ENCODE peak calls at places on chromosomes 2 and 18, in ten cellular contexts. One of them, this sample, is unnamed.

GRCh38 chr2:152582081-152582480 is 135.2 kb downstream of the PRPF40A start:
- DNase-seq in pons: no peak
- DNase-seq in GM12892: no peak
- DNase-seq in substantia nigra: no peak
- DNase-seq in OCI-M1: no peak
- DNase-seq in psoas muscle: no peak
- DNase-seq in Peyer's patch: no peak
- DNase-seq in fibroblast of mammary gland: no peak
- DNase-seq in NCI-H1092: no peak
- DNase-seq in mucosa of descending colon: no peak
- DNase-seq in this sample: no peak

GRCh38 chr2:7527165-7527722 is 610.0 kb downstream of the RNF144A start:
- DNase-seq in pons: no peak
- DNase-seq in GM12892: no peak
- DNase-seq in substantia nigra: no peak
- DNase-seq in OCI-M1: no peak
- DNase-seq in psoas muscle: no peak
- DNase-seq in Peyer's patch: no peak
- DNase-seq in fibroblast of mammary gland: no peak
- DNase-seq in NCI-H1092: no peak
- DNase-seq in mucosa of descending colon: no peak
- DNase-seq in this sample: no peak

GRCh38 chr18:2409906-2410305 is 161.4 kb downstream of the METTL4 start:
- DNase-seq in pons: no peak
- DNase-seq in GM12892: no peak
- DNase-seq in substantia nigra: no peak
- DNase-seq in OCI-M1: no peak
- DNase-seq in psoas muscle: no peak
- DNase-seq in Peyer's patch: no peak
- DNase-seq in fibroblast of mammary gland: no peak
- DNase-seq in NCI-H1092: no peak
- DNase-seq in mucosa of descending colon: no peak
- DNase-seq in this sample: no peak

GRCh38 chr18:28855524-28855923 is 678.6 kb upstream of the CDH2 start:
- DNase-seq in pons: peak; percentile 30
- DNase-seq in GM12892: no peak
- DNase-seq in substantia nigra: no peak
- DNase-seq in OCI-M1: no peak
- DNase-seq in psoas muscle: no peak
- DNase-seq in Peyer's patch: no peak
- DNase-seq in fibroblast of mammary gland: peak; percentile 56
- DNase-seq in NCI-H1092: no peak
- DNase-seq in mucosa of descending colon: no peak
- DNase-seq in this sample: no peak

GRCh38 chr2:97845818-97846217 is 132.4 kb downstream of the ZAP70 start:
- DNase-seq in pons: no peak
- DNase-seq in GM12892: no peak
- DNase-seq in substantia nigra: no peak
- DNase-seq in OCI-M1: peak; percentile 6
- DNase-seq in psoas muscle: no peak
- DNase-seq in Peyer's patch: no peak
- DNase-seq in fibroblast of mammary gland: no peak
- DNase-seq in NCI-H1092: no peak
- DNase-seq in mucosa of descending colon: no peak
- DNase-seq in this sample: no peak

GRCh38 chr2:98608962-98609604 is 694 bp downstream of the UNC50 start:
- DNase-seq in pons: peak; percentile 26
- DNase-seq in GM12892: no peak
- DNase-seq in substantia nigra: peak; percentile 15
- DNase-seq in OCI-M1: peak; percentile 20
- DNase-seq in psoas muscle: no peak
- DNase-seq in Peyer's patch: peak; percentile 60
- DNase-seq in fibroblast of mammary gland: peak; percentile 63
- DNase-seq in NCI-H1092: no peak
- DNase-seq in mucosa of descending colon: no peak
- DNase-seq in this sample: no peak

GRCh38 chr2:224271854-224272620 is 129.9 kb downstream of the FAM124B start:
- DNase-seq in pons: no peak
- DNase-seq in GM12892: no peak
- DNase-seq in substantia nigra: no peak
- DNase-seq in OCI-M1: no peak
- DNase-seq in psoas muscle: no peak
- DNase-seq in Peyer's patch: no peak
- DNase-seq in fibroblast of mammary gland: no peak
- DNase-seq in NCI-H1092: no peak
- DNase-seq in mucosa of descending colon: no peak
- DNase-seq in this sample: no peak

GRCh38 chr18:50686409-50686808 is 126.5 kb downstream of the MAPK4 start:
- DNase-seq in pons: no peak
- DNase-seq in GM12892: no peak
- DNase-seq in substantia nigra: no peak
- DNase-seq in OCI-M1: no peak
- DNase-seq in psoas muscle: no peak
- DNase-seq in Peyer's patch: no peak
- DNase-seq in fibroblast of mammary gland: no peak
- DNase-seq in NCI-H1092: no peak
- DNase-seq in mucosa of descending colon: no peak
- DNase-seq in this sample: no peak

GRCh38 chr2:42706836-42707235 is 57.1 kb downstream of the OXER1 start:
- DNase-seq in pons: no peak
- DNase-seq in GM12892: no peak
- DNase-seq in substantia nigra: no peak
- DNase-seq in OCI-M1: no peak
- DNase-seq in psoas muscle: no peak
- DNase-seq in Peyer's patch: no peak
- DNase-seq in fibroblast of mammary gland: no peak
- DNase-seq in NCI-H1092: no peak
- DNase-seq in mucosa of descending colon: no peak
- DNase-seq in this sample: no peak

GRCh38 chr2:134367216-134367615 is 113.3 kb downstream of the MGAT5 start:
- DNase-seq in pons: no peak
- DNase-seq in GM12892: no peak
- DNase-seq in substantia nigra: no peak
- DNase-seq in OCI-M1: no peak
- DNase-seq in psoas muscle: no peak
- DNase-seq in Peyer's patch: no peak
- DNase-seq in fibroblast of mammary gland: no peak
- DNase-seq in NCI-H1092: no peak
- DNase-seq in mucosa of descending colon: no peak
- DNase-seq in this sample: no peak

GRCh38 chr18:13680612-13681011 is 45.7 kb downstream of the FAM210A start:
- DNase-seq in pons: peak; percentile 69
- DNase-seq in GM12892: no peak
- DNase-seq in substantia nigra: no peak
- DNase-seq in OCI-M1: peak; percentile 62
- DNase-seq in psoas muscle: no peak
- DNase-seq in Peyer's patch: no peak
- DNase-seq in fibroblast of mammary gland: peak; percentile 14
- DNase-seq in NCI-H1092: no peak
- DNase-seq in mucosa of descending colon: peak; percentile 16
- DNase-seq in this sample: no peak

GRCh38 chr2:10079192-10079930 is 850 bp downstream of the CYS1 start:
- DNase-seq in pons: peak; percentile 49
- DNase-seq in GM12892: no peak
- DNase-seq in substantia nigra: peak; percentile 34
- DNase-seq in OCI-M1: no peak
- DNase-seq in psoas muscle: peak; percentile 50
- DNase-seq in Peyer's patch: no peak
- DNase-seq in fibroblast of mammary gland: peak; percentile 67
- DNase-seq in NCI-H1092: no peak
- DNase-seq in mucosa of descending colon: no peak
- DNase-seq in this sample: peak; percentile 30

GRCh38 chr2:202681688-202682205 is 47.0 kb downstream of the FAM117B start:
- DNase-seq in pons: no peak
- DNase-seq in GM12892: no peak
- DNase-seq in substantia nigra: no peak
- DNase-seq in OCI-M1: no peak
- DNase-seq in psoas muscle: no peak
- DNase-seq in Peyer's patch: no peak
- DNase-seq in fibroblast of mammary gland: no peak
- DNase-seq in NCI-H1092: no peak
- DNase-seq in mucosa of descending colon: peak; percentile 46
- DNase-seq in this sample: no peak

GRCh38 chr18:48767090-48767670 is 183.6 kb downstream of the SMAD7 start:
- DNase-seq in pons: no peak
- DNase-seq in GM12892: no peak
- DNase-seq in substantia nigra: no peak
- DNase-seq in OCI-M1: no peak
- DNase-seq in psoas muscle: peak; percentile 55
- DNase-seq in Peyer's patch: no peak
- DNase-seq in fibroblast of mammary gland: no peak
- DNase-seq in NCI-H1092: no peak
- DNase-seq in mucosa of descending colon: no peak
- DNase-seq in this sample: no peak

GRCh38 chr18:36427369-36427768 is 129.9 kb downstream of the FHOD3 start:
- DNase-seq in pons: no peak
- DNase-seq in GM12892: no peak
- DNase-seq in substantia nigra: no peak
- DNase-seq in OCI-M1: no peak
- DNase-seq in psoas muscle: no peak
- DNase-seq in Peyer's patch: no peak
- DNase-seq in fibroblast of mammary gland: no peak
- DNase-seq in NCI-H1092: no peak
- DNase-seq in mucosa of descending colon: no peak
- DNase-seq in this sample: no peak

GRCh38 chr2:118632921-118633320 is 214.5 kb downstream of the EN1 start:
- DNase-seq in pons: no peak
- DNase-seq in GM12892: peak; percentile 9
- DNase-seq in substantia nigra: no peak
- DNase-seq in OCI-M1: no peak
- DNase-seq in psoas muscle: no peak
- DNase-seq in Peyer's patch: no peak
- DNase-seq in fibroblast of mammary gland: no peak
- DNase-seq in NCI-H1092: no peak
- DNase-seq in mucosa of descending colon: no peak
- DNase-seq in this sample: no peak

GRCh38 chr2:180141600-180141999 is 134.5 kb upstream of the CWC22 start:
- DNase-seq in pons: no peak
- DNase-seq in GM12892: no peak
- DNase-seq in substantia nigra: no peak
- DNase-seq in OCI-M1: no peak
- DNase-seq in psoas muscle: no peak
- DNase-seq in Peyer's patch: no peak
- DNase-seq in fibroblast of mammary gland: no peak
- DNase-seq in NCI-H1092: no peak
- DNase-seq in mucosa of descending colon: no peak
- DNase-seq in this sample: no peak

GRCh38 chr18:2900742-2901404 is 54.1 kb downstream of the EMILIN2 start:
- DNase-seq in pons: no peak
- DNase-seq in GM12892: no peak
- DNase-seq in substantia nigra: no peak
- DNase-seq in OCI-M1: no peak
- DNase-seq in psoas muscle: no peak
- DNase-seq in Peyer's patch: no peak
- DNase-seq in fibroblast of mammary gland: no peak
- DNase-seq in NCI-H1092: no peak
- DNase-seq in mucosa of descending colon: no peak
- DNase-seq in this sample: no peak

GRCh38 chr2:9770308-9771100 is 72.8 kb upstream of the TAF1B start:
- DNase-seq in pons: peak; percentile 86
- DNase-seq in GM12892: peak; percentile 69
- DNase-seq in substantia nigra: peak; percentile 58
- DNase-seq in OCI-M1: peak; percentile 68
- DNase-seq in psoas muscle: peak; percentile 73
- DNase-seq in Peyer's patch: peak; percentile 68
- DNase-seq in fibroblast of mammary gland: peak; percentile 72
- DNase-seq in NCI-H1092: peak; percentile 31
- DNase-seq in mucosa of descending colon: peak; percentile 86
- DNase-seq in this sample: peak; percentile 67

GRCh38 chr18:27887711-27888495 is 289.0 kb downstream of the CDH2 start:
- DNase-seq in pons: no peak
- DNase-seq in GM12892: no peak
- DNase-seq in substantia nigra: no peak
- DNase-seq in OCI-M1: no peak
- DNase-seq in psoas muscle: no peak
- DNase-seq in Peyer's patch: no peak
- DNase-seq in fibroblast of mammary gland: no peak
- DNase-seq in NCI-H1092: no peak
- DNase-seq in mucosa of descending colon: no peak
- DNase-seq in this sample: no peak

GRCh38 chr18:11398625-11399024 is 210.8 kb upstream of the SLC35G4 start:
- DNase-seq in pons: peak; percentile 38
- DNase-seq in GM12892: no peak
- DNase-seq in substantia nigra: no peak
- DNase-seq in OCI-M1: peak; percentile 20
- DNase-seq in psoas muscle: no peak
- DNase-seq in Peyer's patch: no peak
- DNase-seq in fibroblast of mammary gland: peak; percentile 13
- DNase-seq in NCI-H1092: no peak
- DNase-seq in mucosa of descending colon: no peak
- DNase-seq in this sample: peak; percentile 10

GRCh38 chr2:102106133-102106556 is 36.4 kb upstream of the IL1R1 start:
- DNase-seq in pons: no peak
- DNase-seq in GM12892: no peak
- DNase-seq in substantia nigra: no peak
- DNase-seq in OCI-M1: no peak
- DNase-seq in psoas muscle: no peak
- DNase-seq in Peyer's patch: no peak
- DNase-seq in fibroblast of mammary gland: peak; percentile 94
- DNase-seq in NCI-H1092: no peak
- DNase-seq in mucosa of descending colon: peak; percentile 40
- DNase-seq in this sample: no peak

GRCh38 chr2:210481601-210482124 is 5.1 kb upstream of the LANCL1 start:
- DNase-seq in pons: no peak
- DNase-seq in GM12892: no peak
- DNase-seq in substantia nigra: no peak
- DNase-seq in OCI-M1: no peak
- DNase-seq in psoas muscle: no peak
- DNase-seq in Peyer's patch: no peak
- DNase-seq in fibroblast of mammary gland: no peak
- DNase-seq in NCI-H1092: no peak
- DNase-seq in mucosa of descending colon: no peak
- DNase-seq in this sample: no peak

GRCh38 chr18:9209230-9209629 is 72.6 kb downstream of the ANKRD12 start:
- DNase-seq in pons: no peak
- DNase-seq in GM12892: no peak
- DNase-seq in substantia nigra: no peak
- DNase-seq in OCI-M1: no peak
- DNase-seq in psoas muscle: no peak
- DNase-seq in Peyer's patch: no peak
- DNase-seq in fibroblast of mammary gland: no peak
- DNase-seq in NCI-H1092: no peak
- DNase-seq in mucosa of descending colon: no peak
- DNase-seq in this sample: no peak

GRCh38 chr2:169185711-169186110 is 116.3 kb downstream of the DHRS9 start:
- DNase-seq in pons: peak; percentile 86
- DNase-seq in GM12892: no peak
- DNase-seq in substantia nigra: no peak
- DNase-seq in OCI-M1: no peak
- DNase-seq in psoas muscle: no peak
- DNase-seq in Peyer's patch: no peak
- DNase-seq in fibroblast of mammary gland: no peak
- DNase-seq in NCI-H1092: no peak
- DNase-seq in mucosa of descending colon: no peak
- DNase-seq in this sample: no peak

GRCh38 chr18:36392888-36393287 is 95.4 kb downstream of the FHOD3 start:
- DNase-seq in pons: no peak
- DNase-seq in GM12892: no peak
- DNase-seq in substantia nigra: no peak
- DNase-seq in OCI-M1: no peak
- DNase-seq in psoas muscle: no peak
- DNase-seq in Peyer's patch: no peak
- DNase-seq in fibroblast of mammary gland: no peak
- DNase-seq in NCI-H1092: no peak
- DNase-seq in mucosa of descending colon: no peak
- DNase-seq in this sample: no peak

GRCh38 chr2:105636109-105636740 is 108.5 kb upstream of the NCK2 start:
- DNase-seq in pons: no peak
- DNase-seq in GM12892: no peak
- DNase-seq in substantia nigra: no peak
- DNase-seq in OCI-M1: no peak
- DNase-seq in psoas muscle: no peak
- DNase-seq in Peyer's patch: no peak
- DNase-seq in fibroblast of mammary gland: no peak
- DNase-seq in NCI-H1092: no peak
- DNase-seq in mucosa of descending colon: no peak
- DNase-seq in this sample: no peak

GRCh38 chr2:200222837-200223236 is 83.7 kb upstream of the SPATS2L start:
- DNase-seq in pons: no peak
- DNase-seq in GM12892: no peak
- DNase-seq in substantia nigra: no peak
- DNase-seq in OCI-M1: no peak
- DNase-seq in psoas muscle: no peak
- DNase-seq in Peyer's patch: no peak
- DNase-seq in fibroblast of mammary gland: no peak
- DNase-seq in NCI-H1092: no peak
- DNase-seq in mucosa of descending colon: no peak
- DNase-seq in this sample: no peak